ENCODE peak calls at places on chromosome 14, in four cellular contexts. S is activated T-helper 1 cell treated with anti-CD3 and anti-CD28 coated beads, Interleukin-2, amount 50 U/mL, for 16 hours; C is left cardiac atrium; Z is osteoblast. M is an unnamed sample.

GRCh38 chr14:104680806-104681688 is 8.4 kb upstream of the INF2 start:
- DNase-seq in Z (peak), S (no peak), C (peak), M (peak)

GRCh38 chr14:57486767-57487379 is 6.8 kb downstream of the CCDC198 start:
- DNase-seq in Z (peak), C (no peak), S (no peak), M (peak)

GRCh38 chr14:69665596-69665995 is 54.2 kb downstream of the SUSD6 start:
- DNase-seq in Z (no peak), C (no peak), S (no peak), M (no peak)

GRCh38 chr14:104424406-104425072 is 155.0 kb upstream of the C14orf180 start:
- DNase-seq in Z (peak), C (no peak), S (no peak), M (no peak)

GRCh38 chr14:40368314-40368713 is 936.1 kb upstream of the FBXO33 start:
- DNase-seq in S (no peak), C (no peak), Z (no peak), M (no peak)

GRCh38 chr14:95760596-95760995 is 46.7 kb upstream of the TCL1A start:
- DNase-seq in C (no peak), Z (no peak), S (no peak), M (no peak)

GRCh38 chr14:99273025-99273723 is 1.2 kb upstream of the BCL11B start:
- DNase-seq in S (no peak), C (no peak), Z (peak), M (no peak)

GRCh38 chr14:71230897-71231296 is 323.6 kb downstream of the PCNX1 start:
- DNase-seq in C (no peak), Z (no peak), S (no peak), M (no peak)

M was measured in amniotic epithelial cell.